ENCODE peak calls at places on chromosomes 16 and 17, in six cellular contexts. One of them, this sample, is unnamed.
A peak's percentile ranks its signal among the peaks of the same experiment; 100 is the strongest.

GRCh38 chr17:82204831-82205719 is 7.6 kb downstream of the CCDC57 start:
- DNase-seq in right atrium auricular region: no peak
- DNase-seq in mesendoderm: no peak
- DNase-seq in thoracic aorta: no peak
- DNase-seq in left ventricle myocardium inferior: no peak
- DNase-seq in psoas muscle: no peak
- DNase-seq in this sample: peak; percentile 49

GRCh38 chr17:17628388-17629008 is 37.0 kb upstream of the PEMT start:
- DNase-seq in right atrium auricular region: no peak
- DNase-seq in thoracic aorta: no peak
- DNase-seq in left ventricle myocardium inferior: no peak
- DNase-seq in mesendoderm: no peak
- DNase-seq in psoas muscle: no peak
- DNase-seq in this sample: no peak

GRCh38 chr17:34639706-34640425 is 60.5 kb downstream of the TMEM132E start:
- DNase-seq in right atrium auricular region: no peak
- DNase-seq in left ventricle myocardium inferior: no peak
- DNase-seq in thoracic aorta: no peak
- DNase-seq in mesendoderm: no peak
- DNase-seq in psoas muscle: no peak
- DNase-seq in this sample: no peak

GRCh38 chr17:7712111-7712771 is 5.3 kb upstream of the DNAH2 start:
- DNase-seq in mesendoderm: peak; percentile 36
- DNase-seq in right atrium auricular region: no peak
- DNase-seq in psoas muscle: no peak
- DNase-seq in thoracic aorta: no peak
- DNase-seq in left ventricle myocardium inferior: no peak
- DNase-seq in this sample: no peak

GRCh38 chr16:28304214-28304613 is 11.9 kb downstream of the SBK1 start:
- DNase-seq in psoas muscle: no peak
- DNase-seq in left ventricle myocardium inferior: peak; percentile 41
- DNase-seq in thoracic aorta: no peak
- DNase-seq in mesendoderm: peak; percentile 64
- DNase-seq in right atrium auricular region: no peak
- DNase-seq in this sample: peak; percentile 83

GRCh38 chr16:53944026-53944425 is 240.1 kb downstream of the FTO start:
- DNase-seq in right atrium auricular region: no peak
- DNase-seq in left ventricle myocardium inferior: no peak
- DNase-seq in mesendoderm: no peak
- DNase-seq in thoracic aorta: no peak
- DNase-seq in psoas muscle: no peak
- DNase-seq in this sample: no peak

GRCh38 chr17:28551421-28552186 is 820 bp downstream of the UNC119 start:
- DNase-seq in left ventricle myocardium inferior: no peak
- DNase-seq in thoracic aorta: no peak
- DNase-seq in psoas muscle: no peak
- DNase-seq in mesendoderm: no peak
- DNase-seq in right atrium auricular region: no peak
- DNase-seq in this sample: no peak

GRCh38 chr16:47887496-47887895 is 268.3 kb downstream of the ABCC12 start:
- DNase-seq in left ventricle myocardium inferior: no peak
- DNase-seq in thoracic aorta: no peak
- DNase-seq in right atrium auricular region: no peak
- DNase-seq in mesendoderm: peak; percentile 96
- DNase-seq in psoas muscle: no peak
- DNase-seq in this sample: no peak

GRCh38 chr16:72191551-72191950 is 19.6 kb upstream of the PMFBP1 start:
- DNase-seq in right atrium auricular region: no peak
- DNase-seq in left ventricle myocardium inferior: no peak
- DNase-seq in thoracic aorta: no peak
- DNase-seq in mesendoderm: no peak
- DNase-seq in psoas muscle: no peak
- DNase-seq in this sample: no peak

GRCh38 chr17:18006495-18007239 is 32.3 kb downstream of the ATPAF2 start:
- DNase-seq in right atrium auricular region: no peak
- DNase-seq in thoracic aorta: no peak
- DNase-seq in psoas muscle: peak; percentile 32
- DNase-seq in mesendoderm: peak; percentile 47
- DNase-seq in left ventricle myocardium inferior: no peak
- DNase-seq in this sample: no peak

GRCh38 chr16:28166394-28167208 is 45.2 kb downstream of the XPO6 start:
- DNase-seq in mesendoderm: peak; percentile 69
- DNase-seq in thoracic aorta: no peak
- DNase-seq in left ventricle myocardium inferior: no peak
- DNase-seq in psoas muscle: no peak
- DNase-seq in right atrium auricular region: no peak
- DNase-seq in this sample: no peak

GRCh38 chr17:42660692-42661345 is 1.7 kb downstream of the TUBG2 start:
- DNase-seq in psoas muscle: no peak
- DNase-seq in thoracic aorta: no peak
- DNase-seq in left ventricle myocardium inferior: no peak
- DNase-seq in right atrium auricular region: no peak
- DNase-seq in mesendoderm: peak; percentile 21
- DNase-seq in this sample: no peak

GRCh38 chr17:64216385-64217248 is 46.4 kb downstream of the TEX2 start:
- DNase-seq in right atrium auricular region: no peak
- DNase-seq in left ventricle myocardium inferior: peak; percentile 44
- DNase-seq in thoracic aorta: no peak
- DNase-seq in psoas muscle: peak; percentile 71
- DNase-seq in mesendoderm: peak; percentile 41
- DNase-seq in this sample: peak; percentile 41

GRCh38 chr17:82449883-82450356 is 632 bp downstream of the CYBC1 start:
- DNase-seq in right atrium auricular region: no peak
- DNase-seq in psoas muscle: no peak
- DNase-seq in mesendoderm: no peak
- DNase-seq in thoracic aorta: no peak
- DNase-seq in left ventricle myocardium inferior: no peak
- DNase-seq in this sample: no peak

DNA sequence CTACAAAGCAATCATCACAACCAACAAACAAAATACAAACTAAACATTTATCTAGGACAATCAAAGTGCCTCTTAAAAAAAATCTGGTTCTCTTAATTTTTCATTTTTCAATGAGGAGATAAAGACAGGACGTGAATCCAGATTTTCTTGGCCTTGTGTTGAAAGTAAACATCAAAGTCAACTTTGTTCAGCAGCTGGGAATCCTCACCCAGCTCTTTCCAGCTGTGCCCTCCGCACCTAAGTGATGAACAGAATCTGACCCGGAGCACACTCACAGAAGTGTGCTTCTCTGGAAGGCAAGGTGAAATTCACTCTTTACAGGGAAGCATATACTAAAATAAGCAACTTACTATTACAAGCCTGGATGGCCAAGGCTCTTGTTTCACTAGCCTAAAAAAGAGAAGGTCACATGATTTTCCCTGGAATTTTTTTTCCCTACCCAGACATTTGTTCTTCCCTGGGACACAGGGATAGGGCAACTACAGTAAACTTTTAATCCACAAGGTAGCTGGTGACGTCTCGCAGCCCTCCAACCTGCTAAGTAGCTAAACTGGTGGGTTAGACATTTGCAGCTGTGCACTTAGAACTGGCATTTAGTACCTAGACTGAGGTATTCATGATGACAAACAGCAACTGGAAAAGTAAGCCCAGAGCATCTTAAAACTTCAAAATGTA is 3.2 kb downstream of the WIPI1 start:
- DNase-seq in psoas muscle: no peak
- DNase-seq in left ventricle myocardium inferior: no peak
- DNase-seq in thoracic aorta: no peak
- DNase-seq in mesendoderm: no peak
- DNase-seq in right atrium auricular region: no peak
- DNase-seq in this sample: no peak
- H3K27ac ChIP-seq in psoas muscle: peak overlapping the region; percentile 98
- H3K27ac ChIP-seq in left ventricle myocardium inferior: peak overlapping the region; percentile 98
- H3K27ac ChIP-seq in thoracic aorta: no peak overlapping the region
- H3K27ac ChIP-seq in mesendoderm: no peak overlapping the region
- H3K27ac ChIP-seq in right atrium auricular region: peak overlapping the region; percentile 95
- H3K27ac ChIP-seq in this sample: peak overlapping the region; percentile 46

GRCh38 chr16:14284371-14284770 is 213.3 kb downstream of the MRTFB start:
- DNase-seq in mesendoderm: no peak
- DNase-seq in left ventricle myocardium inferior: no peak
- DNase-seq in right atrium auricular region: no peak
- DNase-seq in thoracic aorta: no peak
- DNase-seq in psoas muscle: no peak
- DNase-seq in this sample: no peak
- H3K4me3 ChIP-seq in mesendoderm: no peak overlapping the region
- H3K4me3 ChIP-seq in left ventricle myocardium inferior: no peak overlapping the region
- H3K4me3 ChIP-seq in right atrium auricular region: no peak overlapping the region
- H3K4me3 ChIP-seq in thoracic aorta: no peak overlapping the region
- H3K4me3 ChIP-seq in psoas muscle: peak overlapping the region; percentile 98
- H3K4me3 ChIP-seq in this sample: no peak overlapping the region

DNA sequence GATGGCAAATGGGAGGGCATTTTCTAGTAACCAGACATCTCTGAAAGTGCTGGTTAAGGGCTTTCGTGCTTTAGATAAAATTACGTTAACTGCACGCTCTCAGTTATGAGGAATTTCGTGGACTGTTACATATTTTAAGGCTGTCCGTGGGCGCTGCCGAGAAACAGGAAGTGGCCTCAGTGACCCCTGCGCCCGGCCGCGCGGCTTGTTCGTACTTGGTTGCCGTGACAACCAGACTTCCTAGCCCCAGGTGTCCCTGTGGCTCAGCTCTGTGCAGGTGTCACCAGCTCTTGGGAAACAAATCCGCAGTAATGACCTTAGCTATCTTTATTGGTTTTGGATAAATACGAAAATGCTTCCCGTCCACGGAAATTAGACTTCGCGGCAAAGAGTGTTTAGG is 52.7 kb downstream of the LMF1 start:
- DNase-seq in right atrium auricular region: no peak
- DNase-seq in psoas muscle: peak; percentile 42
- DNase-seq in mesendoderm: no peak
- DNase-seq in thoracic aorta: no peak
- DNase-seq in left ventricle myocardium inferior: no peak
- DNase-seq in this sample: peak; percentile 31
- H3K4me1 ChIP-seq in right atrium auricular region: no peaks in the 10 kb centered on the region
- H3K4me1 ChIP-seq in psoas muscle: no peaks in the 10 kb centered on the region
- H3K4me1 ChIP-seq in mesendoderm: no peaks in the 10 kb centered on the region
- H3K4me1 ChIP-seq in thoracic aorta: no peaks in the 10 kb centered on the region
- H3K4me1 ChIP-seq in left ventricle myocardium inferior: peaks cover 20% of the 10 kb centered on the region
- H3K4me1 ChIP-seq in this sample: no peaks in the 10 kb centered on the region

DNA sequence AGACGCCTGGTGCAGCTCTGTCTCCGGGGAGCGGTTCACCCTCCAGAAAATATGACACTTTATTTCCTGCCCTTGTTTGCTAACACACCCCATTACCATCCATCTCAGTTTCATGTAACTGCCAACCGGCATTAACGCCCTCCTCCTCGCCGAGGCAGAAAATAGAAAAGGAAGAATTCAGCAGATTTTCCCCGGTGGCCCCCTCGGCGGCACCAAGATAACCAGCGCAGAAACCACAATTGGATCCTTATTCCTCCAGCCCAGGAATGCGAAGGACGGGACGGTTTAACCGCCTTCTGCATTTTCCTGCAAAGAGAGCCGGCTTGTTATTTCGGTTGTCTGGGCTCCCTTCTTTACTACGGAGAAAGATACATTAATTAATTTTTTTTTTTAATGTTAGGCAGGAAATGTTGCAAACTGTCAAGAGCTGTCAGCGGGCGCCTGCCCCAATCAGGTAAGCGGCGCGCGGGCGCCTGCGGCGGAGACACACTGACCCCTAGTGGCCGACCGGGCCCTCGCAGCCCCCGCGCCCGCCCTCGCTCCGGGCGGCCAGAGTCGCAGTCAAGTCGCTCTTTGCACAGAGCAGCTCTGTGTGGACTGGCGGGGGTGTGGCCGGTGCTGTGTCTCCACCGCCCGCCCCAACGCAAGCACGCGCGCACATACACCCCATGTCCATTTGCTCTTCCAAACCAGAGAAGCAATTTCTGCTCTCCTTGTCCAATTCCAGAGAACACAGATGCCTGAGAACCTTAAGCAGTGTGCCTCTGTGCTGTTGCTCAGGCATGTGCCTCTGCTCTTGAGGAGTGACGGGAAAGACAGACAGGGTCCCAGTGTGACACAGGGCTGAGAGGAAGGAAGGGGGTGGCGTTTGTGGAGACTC is 53.6 kb downstream of the C17orf67 start:
- DNase-seq in psoas muscle: peak; percentile 86
- DNase-seq in mesendoderm: peak; percentile 78
- DNase-seq in right atrium auricular region: peak; percentile 82
- DNase-seq in thoracic aorta: peak; percentile 3
- DNase-seq in left ventricle myocardium inferior: peak; percentile 78
- DNase-seq in this sample: peak; percentile 70
- H3K27ac ChIP-seq in psoas muscle: no peak overlapping the region
- H3K27ac ChIP-seq in mesendoderm: no peak overlapping the region
- H3K27ac ChIP-seq in right atrium auricular region: no peak overlapping the region
- H3K27ac ChIP-seq in thoracic aorta: no peak overlapping the region
- H3K27ac ChIP-seq in left ventricle myocardium inferior: no peak overlapping the region
- H3K27ac ChIP-seq in this sample: no peak overlapping the region

GRCh38 chr16:22898874-22899348 is 84.9 kb downstream of the HS3ST2 start:
- DNase-seq in thoracic aorta: peak; percentile 10
- DNase-seq in right atrium auricular region: peak; percentile 68
- DNase-seq in left ventricle myocardium inferior: peak; percentile 68
- DNase-seq in mesendoderm: peak; percentile 93
- DNase-seq in psoas muscle: peak; percentile 82
- DNase-seq in this sample: peak; percentile 81
- H3K4me3 ChIP-seq in thoracic aorta: no peak overlapping the region
- H3K4me3 ChIP-seq in right atrium auricular region: no peak overlapping the region
- H3K4me3 ChIP-seq in left ventricle myocardium inferior: no peak overlapping the region
- H3K4me3 ChIP-seq in mesendoderm: no peak overlapping the region
- H3K4me3 ChIP-seq in psoas muscle: no peak overlapping the region
- H3K4me3 ChIP-seq in this sample: no peak overlapping the region

DNA sequence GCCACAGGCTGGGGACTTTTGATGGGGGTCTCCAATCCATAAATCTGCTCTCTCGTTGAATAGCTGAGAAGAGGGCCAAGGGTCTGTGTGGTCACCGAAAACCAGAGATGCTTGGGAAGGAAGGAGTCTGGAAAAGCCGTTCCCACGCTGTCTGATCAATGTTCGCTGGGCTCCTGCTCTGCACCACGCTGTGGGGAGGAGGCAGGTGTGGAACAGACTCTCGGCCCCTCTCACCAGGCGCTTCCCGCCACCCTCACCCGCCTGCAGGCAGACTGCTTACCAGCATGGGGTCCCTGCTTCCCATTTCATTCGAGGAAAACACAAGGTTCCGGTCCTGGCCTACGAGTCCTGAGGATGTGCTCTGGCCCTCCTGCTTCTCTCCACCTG is 702 bp upstream of the ALDH3A1 start:
- DNase-seq in mesendoderm: no peak
- DNase-seq in thoracic aorta: no peak
- DNase-seq in right atrium auricular region: no peak
- DNase-seq in left ventricle myocardium inferior: no peak
- DNase-seq in psoas muscle: no peak
- DNase-seq in this sample: no peak
- H3K4me1 ChIP-seq in mesendoderm: no peaks in the 10 kb centered on the region
- H3K4me1 ChIP-seq in thoracic aorta: peaks cover 12% of the 10 kb centered on the region
- H3K4me1 ChIP-seq in right atrium auricular region: no peaks in the 10 kb centered on the region
- H3K4me1 ChIP-seq in left ventricle myocardium inferior: peaks cover 23% of the 10 kb centered on the region
- H3K4me1 ChIP-seq in psoas muscle: peaks cover 20% of the 10 kb centered on the region
- H3K4me1 ChIP-seq in this sample: no peaks in the 10 kb centered on the region